ENCODE peak calls at places on chromosome 4, in eight cellular contexts. S is SJSA1, N is H9, O is psoas muscle, G is tibial artery, W is adipocyte, L is breast epithelium, Q is GM23248. P is an unnamed sample.

GRCh38 chr4:113406723-113407016 is 354.9 kb downstream of the CAMK2D start:
- DNase-seq in S (no peak), N (no peak), G (no peak), W (no peak), L (no peak), O (no peak), Q (no peak), P (no peak)

GRCh38 chr4:85823295-85823694 is 348.3 kb downstream of the ARHGAP24 start:
- DNase-seq in L (no peak), S (no peak), Q (peak; percentile 73), W (peak; percentile 82), O (no peak), G (no peak), N (peak; percentile 33), P (no peak)

GRCh38 chr4:70670332-70671014 is 4.2 kb upstream of the JCHAIN start:
- DNase-seq in Q (peak; percentile 85), L (no peak), S (no peak), W (no peak), N (no peak), G (no peak), O (no peak), P (no peak)

GRCh38 chr4:69458184-69458826 is 37.4 kb downstream of the UGT2B4 start:
- DNase-seq in G (no peak), L (no peak), S (no peak), W (no peak), Q (no peak), N (no peak), O (no peak), P (no peak)

GRCh38 chr4:26793750-26794149 is 66.9 kb upstream of the STIM2 start:
- DNase-seq in Q (no peak), N (no peak), S (no peak), W (no peak), G (no peak), O (no peak), L (no peak), P (no peak)

GRCh38 chr4:785332-786073 is 40.4 kb downstream of the CPLX1 start:
- DNase-seq in S (no peak), W (peak; percentile 16), Q (peak; percentile 31), O (no peak), L (no peak), N (peak; percentile 77), G (no peak), P (no peak)

GRCh38 chr4:78735697-78736096 is 40.5 kb upstream of the BMP2K start:
- DNase-seq in O (no peak), L (no peak), S (no peak), Q (no peak), G (no peak), N (no peak), W (no peak), P (no peak)

GRCh38 chr4:86641516-86642090 is 47.5 kb downstream of the PTPN13 start:
- DNase-seq in O (no peak), W (no peak), S (no peak), Q (no peak), G (no peak), N (no peak), L (no peak), P (no peak)

GRCh38 chr4:36651253-36651652 is 369.8 kb downstream of the DTHD1 start:
- DNase-seq in L (no peak), O (no peak), G (no peak), Q (no peak), N (no peak), W (no peak), S (no peak), P (no peak)

GRCh38 chr4:138241281-138242075 is 671 bp downstream of the SLC7A11 start:
- DNase-seq in S (peak; percentile 67), L (no peak), Q (peak; percentile 71), N (no peak), O (no peak), W (peak; percentile 67), G (no peak), P (no peak)

GRCh38 chr4:100828986-100829685 is 311.3 kb upstream of the EMCN start:
- DNase-seq in S (no peak), W (no peak), G (no peak), N (no peak), L (no peak), O (no peak), Q (peak; percentile 37), P (no peak)

GRCh38 chr4:152956650-152957436 is 20.7 kb downstream of the FHDC1 start:
- DNase-seq in N (no peak), S (no peak), W (peak; percentile 80), G (no peak), L (no peak), Q (no peak), O (no peak), P (no peak)

GRCh38 chr4:71863457-71863856 is 79.6 kb upstream of the GC start:
- DNase-seq in L (no peak), S (no peak), W (no peak), G (no peak), Q (no peak), O (no peak), N (no peak), P (no peak)
- H3K9me3 ChIP-seq in L (peaks cover 29% of the 10 kb centered on the region), S (no peaks in the 10 kb centered on the region), W (peaks cover 34% of the 10 kb centered on the region), G (peaks cover 5% of the 10 kb centered on the region), Q (no peaks in the 10 kb centered on the region), O (no peaks in the 10 kb centered on the region), N (peaks cover 43% of the 10 kb centered on the region), P (peaks cover 75% of the 10 kb centered on the region)

GRCh38 chr4:95929448-95930064 is 89.7 kb downstream of the PDHA2 start:
- DNase-seq in L (no peak), O (no peak), N (no peak), G (no peak), S (no peak), Q (no peak), W (no peak), P (no peak)
- H3K9me3 ChIP-seq in L (peaks cover 36% of the 10 kb centered on the region), O (no peaks in the 10 kb centered on the region), N (peaks cover 27% of the 10 kb centered on the region), G (peaks cover 8% of the 10 kb centered on the region), S (peaks cover 3% of the 10 kb centered on the region), Q (peaks cover 3% of the 10 kb centered on the region), W (peaks cover 19% of the 10 kb centered on the region), P (peaks cover 52% of the 10 kb centered on the region)

GRCh38 chr4:165476214-165477098 is 97.6 kb downstream of the CPE start:
- DNase-seq in N (no peak), O (no peak), Q (peak; percentile 49), G (no peak), W (peak; percentile 36), S (no peak), L (no peak), P (no peak)

GRCh38 chr4:165474784-165475705 is 96.2 kb downstream of the CPE start:
- DNase-seq in Q (no peak), W (no peak), N (no peak), O (no peak), G (no peak), L (no peak), S (no peak), P (no peak)

GRCh38 chr4:165470009-165470408 is 91.2 kb downstream of the CPE start:
- DNase-seq in S (no peak), G (no peak), L (no peak), Q (no peak), N (no peak), W (no peak), O (no peak), P (no peak)

GRCh38 chr4:165475706-165476070 is 96.9 kb downstream of the CPE start:
- DNase-seq in S (no peak), N (no peak), L (no peak), W (no peak), O (no peak), Q (no peak), G (no peak), P (no peak)

GRCh38 chr4:165472943-165473676 is 94.3 kb downstream of the CPE start:
- DNase-seq in G (no peak), O (no peak), N (no peak), W (no peak), Q (no peak), L (no peak), S (no peak), P (no peak)
- H3K9me3 ChIP-seq in G (no peaks in the 10 kb centered on the region), O (no peaks in the 10 kb centered on the region), N (peaks cover 43% of the 10 kb centered on the region), W (peaks cover 29% of the 10 kb centered on the region), Q (no peaks in the 10 kb centered on the region), L (peaks cover 20% of the 10 kb centered on the region), S (peaks cover 6% of the 10 kb centered on the region), P (peaks cover 22% of the 10 kb centered on the region)

GRCh38 chr4:58063761-58064160 is 953.6 kb upstream of the IGFBP7 start:
- DNase-seq in Q (no peak), L (no peak), N (no peak), S (no peak), G (no peak), W (no peak), O (no peak), P (no peak)
- H3K9me3 ChIP-seq in Q (no peaks in the 10 kb centered on the region), L (no peaks in the 10 kb centered on the region), N (no peaks in the 10 kb centered on the region), S (no peaks in the 10 kb centered on the region), G (no peaks in the 10 kb centered on the region), W (no peaks in the 10 kb centered on the region), O (no peaks in the 10 kb centered on the region), P (no peaks in the 10 kb centered on the region)